ENCODE peak calls at places on chromosome 5, in six cellular contexts. C is AG09309, X is mucosa of descending colon, R is GM12878, S is cardiac fibroblast, L is testis. M is an unnamed sample.
A peak's percentile ranks its signal among the peaks of the same experiment; 100 is the strongest.

GRCh38 chr5:67998709-67999251 is 216.8 kb upstream of the PIK3R1 start:
- DNase-seq in R (no peak), S (peak; percentile 80), X (peak; percentile 41), C (no peak), L (peak; percentile 59), M (no peak)

GRCh38 chr5:127001621-127002296 is 28.6 kb downstream of the MARCHF3 start:
- DNase-seq in L (no peak), R (no peak), S (peak; percentile 87), X (peak; percentile 41), C (peak; percentile 61), M (no peak)

GRCh38 chr5:148060881-148061280 is 2.9 kb upstream of the SPINK5 start:
- DNase-seq in S (no peak), C (no peak), L (no peak), R (no peak), X (no peak), M (no peak)

GRCh38 chr5:139243425-139243965 is 45.3 kb upstream of the SIL1 start:
- DNase-seq in R (no peak), L (no peak), X (no peak), S (no peak), C (no peak), M (no peak)

GRCh38 chr5:86118542-86118941 is 499.2 kb upstream of the COX7C start:
- DNase-seq in S (no peak), X (no peak), C (no peak), L (no peak), R (no peak), M (no peak)

GRCh38 chr5:63963926-63964325 is 1.7 kb upstream of the HTR1A start:
- DNase-seq in C (no peak), X (no peak), R (no peak), L (no peak), S (no peak), M (no peak)

GRCh38 chr5:143913008-143913752 is 101.2 kb downstream of the HMHB1 start:
- DNase-seq in R (no peak), S (peak; percentile 32), L (no peak), C (peak; percentile 49), X (no peak), M (no peak)

GRCh38 chr5:1673042-1673674 is 126.5 kb downstream of the MRPL36 start:
- DNase-seq in S (peak; percentile 58), C (no peak), L (no peak), X (no peak), R (no peak), M (no peak)

GRCh38 chr5:10352404-10353240 is 873 bp upstream of the MARCHF6 start:
- DNase-seq in X (no peak), S (no peak), C (no peak), R (peak; percentile 28), L (no peak), M (peak; percentile 48)

GRCh38 chr5:116452774-116453368 is 121.8 kb downstream of the SEMA6A start:
- DNase-seq in L (no peak), C (no peak), S (no peak), R (no peak), X (no peak), M (no peak)

GRCh38 chr5:82593481-82593880 is 315.3 kb upstream of the RPS23 start:
- DNase-seq in C (no peak), X (no peak), L (no peak), S (peak; percentile 73), R (no peak), M (no peak)

GRCh38 chr5:117333011-117333410 is 758.4 kb upstream of the SEMA6A start:
- DNase-seq in L (no peak), S (no peak), C (no peak), R (no peak), X (no peak), M (no peak)

GRCh38 chr5:151036556-151036955 is 16.2 kb downstream of the GPX3 start:
- DNase-seq in C (no peak), L (no peak), S (no peak), R (no peak), X (no peak), M (no peak)

GRCh38 chr5:31029925-31030324 is 163.6 kb upstream of the CDH6 start:
- DNase-seq in R (no peak), S (no peak), C (no peak), L (no peak), X (no peak), M (no peak)

GRCh38 chr5:156589104-156589858 is 260.8 kb upstream of the PPP1R2B start:
- DNase-seq in C (no peak), R (no peak), S (no peak), L (no peak), X (no peak), M (no peak)

GRCh38 chr5:150783422-150783928 is 4.9 kb downstream of the SMIM3 start:
- DNase-seq in S (peak; percentile 94), X (peak; percentile 87), C (peak; percentile 97), R (peak; percentile 52), L (no peak), M (peak; percentile 41)

GRCh38 chr5:111935835-111936234 is 178.8 kb upstream of the NREP start:
- DNase-seq in C (no peak), X (no peak), L (no peak), S (no peak), R (no peak), M (no peak)

GRCh38 chr5:107516452-107517184 is 154.1 kb downstream of the EFNA5 start:
- DNase-seq in X (no peak), L (no peak), R (no peak), C (peak; percentile 67), S (peak; percentile 53), M (no peak)

GRCh38 chr5:34915856-34916192 is 313 bp downstream of the BRIX1 start:
- DNase-seq in L (no peak), S (no peak), R (no peak), X (no peak), C (no peak), M (no peak)

GRCh38 chr5:78509884-78510769 is 138.4 kb downstream of the LHFPL2 start:
- DNase-seq in S (no peak), R (no peak), C (no peak), L (peak; percentile 71), X (peak; percentile 71), M (no peak)

GRCh38 chr5:142748568-142749249 is 21.5 kb upstream of the ARHGAP26 start:
- DNase-seq in C (no peak), L (peak; percentile 56), S (no peak), X (peak; percentile 76), R (no peak), M (no peak)

GRCh38 chr5:34854459-34855174 is 15.7 kb downstream of the TTC23L start:
- DNase-seq in R (peak; percentile 53), S (no peak), X (no peak), L (no peak), C (no peak), M (peak; percentile 53)

GRCh38 chr5:179679014-179679674 is 1.7 kb downstream of the CBY3 start:
- DNase-seq in L (peak; percentile 82), R (no peak), S (peak; percentile 64), X (peak; percentile 84), C (no peak), M (peak; percentile 57)
- TF ChIP-seq CTCF in L (no peak), R (peak; percentile 66), S (peak; percentile 12), X (no peak), C (peak; percentile 36), M (peak; percentile 59)

GRCh38 chr5:171848487-171848886 is 62.9 kb downstream of the SMIM23 start:
- DNase-seq in S (no peak), L (no peak), C (no peak), R (no peak), X (no peak), M (no peak)

GRCh38 chr5:171847026-171847425 is 61.4 kb downstream of the SMIM23 start:
- DNase-seq in R (no peak), X (no peak), C (no peak), L (no peak), S (no peak), M (no peak)

GRCh38 chr5:171845040-171845439 is 59.4 kb downstream of the SMIM23 start:
- DNase-seq in C (no peak), S (no peak), L (no peak), R (no peak), X (no peak), M (no peak)

GRCh38 chr5:171848006-171848405 is 62.4 kb downstream of the SMIM23 start:
- DNase-seq in X (no peak), C (no peak), S (no peak), L (no peak), R (no peak), M (no peak)

DNA sequence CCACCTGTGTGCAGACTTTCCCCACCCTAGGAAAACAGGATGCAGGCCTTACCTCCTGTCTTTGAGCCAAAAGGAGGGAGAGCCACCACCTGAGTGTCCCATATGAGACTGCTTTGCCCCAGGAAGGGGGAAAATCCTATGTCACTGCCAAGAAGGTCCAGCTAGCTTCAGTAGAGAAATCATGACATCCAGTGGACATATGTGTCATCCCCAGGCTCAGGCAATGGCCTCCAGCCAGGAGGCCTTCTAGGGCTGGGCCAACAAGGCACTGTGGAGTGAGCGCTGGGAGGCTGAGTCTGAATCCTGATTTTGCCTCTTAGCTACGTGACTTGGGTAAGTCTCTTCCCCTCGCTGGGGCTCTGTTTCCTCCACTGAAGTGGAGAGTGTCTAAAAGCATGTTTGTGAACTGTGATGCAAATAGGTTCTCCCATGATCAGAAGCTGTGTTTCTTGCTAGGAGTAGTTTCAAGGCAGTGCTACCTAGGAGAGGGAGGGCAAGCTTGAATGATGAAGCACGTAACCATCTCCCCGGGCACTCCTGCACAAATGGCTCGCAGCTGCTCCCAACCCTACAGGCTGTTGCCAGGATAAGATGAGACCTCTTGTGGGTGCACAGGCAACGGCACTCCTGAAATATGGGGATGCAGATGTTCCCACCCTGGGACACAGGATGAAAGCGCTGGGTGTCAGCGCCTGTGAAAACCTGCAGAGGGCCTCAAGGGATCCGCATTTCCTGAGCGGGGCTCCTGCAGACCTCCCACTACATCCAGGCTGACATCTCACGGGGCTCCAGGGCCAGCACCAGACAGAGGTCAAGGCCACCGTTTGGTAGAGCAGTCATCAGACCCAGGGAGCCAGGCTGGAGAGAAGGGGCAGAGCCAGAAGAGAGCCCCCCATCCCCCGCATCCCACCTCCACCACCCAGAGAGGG is 60.5 kb downstream of the SMIM23 start:
- DNase-seq in R (no peak), S (peak; percentile 26), X (peak; percentile 8), L (no peak), C (no peak), M (no peak)
- TF ChIP-seq CTCF in R (no peak), S (peak; percentile 15), X (no peak), L (no peak), C (peak; percentile 41), M (no peak)

DNA sequence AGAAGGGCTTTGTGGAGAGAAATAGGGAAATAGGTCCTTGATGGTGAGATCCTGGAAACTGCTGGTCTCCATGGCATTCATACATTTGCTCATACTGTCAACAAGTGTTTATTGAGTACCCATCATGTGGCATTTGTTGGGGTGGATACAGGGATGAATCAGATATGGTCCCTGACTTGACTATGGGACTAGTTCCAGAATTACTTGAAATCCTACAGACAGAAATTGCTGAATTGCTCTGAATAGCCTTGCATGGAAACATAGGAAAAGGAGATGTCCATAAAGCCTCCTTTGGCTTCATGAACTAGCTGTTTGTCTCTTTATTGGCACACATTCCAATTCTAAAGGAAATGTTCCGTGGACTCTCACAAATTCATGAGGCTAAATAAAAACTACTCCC is 122.3 kb upstream of the C6 start:
- DNase-seq in C (no peak), X (no peak), R (no peak), L (no peak), S (no peak), M (no peak)
- TF ChIP-seq CTCF in C (no peak), X (no peak), R (no peak), L (no peak), S (no peak), M (no peak)

DNA sequence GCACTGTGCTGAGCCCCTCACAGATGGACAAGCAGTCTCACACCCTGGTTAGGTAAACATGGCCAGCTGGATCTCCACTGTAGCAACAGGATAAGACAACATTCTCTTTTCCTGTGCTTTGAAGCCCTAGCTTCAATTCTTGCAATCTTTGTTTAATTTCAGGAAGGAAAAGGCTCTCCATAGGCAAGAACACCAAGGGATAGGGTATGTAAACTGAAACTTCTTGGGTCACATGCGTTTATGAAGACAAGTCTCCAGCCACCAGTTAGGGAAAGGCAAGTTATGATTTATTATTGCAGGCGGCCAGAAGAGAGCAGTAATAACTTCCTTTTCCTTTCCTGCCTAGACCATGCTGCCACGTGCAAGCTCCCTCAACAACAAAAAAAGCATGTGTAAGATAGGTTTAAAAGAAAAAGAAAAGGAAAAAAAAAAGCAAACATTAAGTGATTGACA is 50.1 kb upstream of the POU5F2 start:
- DNase-seq in L (no peak), C (no peak), S (peak; percentile 8), R (no peak), X (no peak), M (no peak)
- TF ChIP-seq CTCF in L (no peak), C (no peak), S (no peak), R (no peak), X (no peak), M (no peak)

M was measured in GM12864.